ENCODE peak calls at places on chromosome 1, in six cellular contexts. S is body of pancreas, M is vagina, G is psoas muscle, K is Karpas-422, O is right lobe of liver. U is an unnamed sample.

GRCh38 chr1:183058835-183059234 is 35.6 kb downstream of the LAMC1 start:
- DNase-seq in M (no peak), G (no peak), O (no peak), K (no peak), S (no peak), U (no peak)

GRCh38 chr1:183218981-183219621 is 33.0 kb downstream of the LAMC2 start:
- DNase-seq in K (peak; percentile 58), M (no peak), G (no peak), O (no peak), S (no peak), U (peak; percentile 76)

GRCh38 chr1:97145321-97145956 is 423.9 kb downstream of the PTBP2 start:
- DNase-seq in S (no peak), G (no peak), K (no peak), O (no peak), M (no peak), U (no peak)

GRCh38 chr1:34328281-34328680 is 151.6 kb downstream of the C1orf94 start:
- DNase-seq in O (no peak), M (no peak), K (no peak), G (no peak), S (no peak), U (no peak)

GRCh38 chr1:236147068-236147467 is 4.7 kb downstream of the GPR137B start:
- DNase-seq in G (no peak), S (no peak), O (no peak), K (no peak), M (no peak), U (no peak)

GRCh38 chr1:11833900-11834299 is 13.7 kb downstream of the NPPA start:
- DNase-seq in M (no peak), O (no peak), S (no peak), G (no peak), K (no peak), U (no peak)

GRCh38 chr1:111406325-111406768 is 21.2 kb downstream of the OVGP1 start:
- DNase-seq in M (peak; percentile 52), O (peak; percentile 65), G (no peak), K (peak; percentile 63), S (peak; percentile 65), U (no peak)

GRCh38 chr1:246176126-246177024 is 330.7 kb downstream of the SMYD3 start:
- DNase-seq in O (no peak), S (no peak), K (no peak), M (no peak), G (no peak), U (no peak)

GRCh38 chr1:57447551-57447950 is 23.7 kb upstream of the DAB1 start:
- DNase-seq in O (no peak), S (no peak), K (no peak), G (no peak), M (no peak), U (no peak)

GRCh38 chr1:29893036-29893723 is 656.9 kb downstream of the PTPRU start:
- DNase-seq in K (peak; percentile 54), G (no peak), O (no peak), S (no peak), M (no peak), U (no peak)

GRCh38 chr1:118339431-118340146 is 154.6 kb upstream of the SPAG17 start:
- DNase-seq in O (no peak), G (no peak), K (no peak), M (no peak), S (no peak), U (no peak)

GRCh38 chr1:94707321-94708298 is 112.5 kb upstream of the SLC44A3 start:
- DNase-seq in O (no peak), G (peak; percentile 64), K (no peak), M (no peak), S (no peak), U (no peak)

GRCh38 chr1:242784074-242784473 is 259.6 kb upstream of the PLD5 start:
- DNase-seq in M (no peak), K (no peak), G (no peak), O (no peak), S (no peak), U (no peak)

GRCh38 chr1:85836736-85837135 is 128.5 kb upstream of the ZNHIT6 start:
- DNase-seq in O (no peak), G (no peak), S (no peak), M (no peak), K (no peak), U (no peak)

GRCh38 chr1:243924588-243925349 is 74.7 kb upstream of the AKT3 start:
- DNase-seq in M (no peak), G (no peak), O (no peak), K (no peak), S (no peak), U (no peak)

GRCh38 chr1:178539291-178539690 is 26.4 kb downstream of the TEX35 start:
- DNase-seq in K (no peak), M (no peak), S (no peak), G (no peak), O (no peak), U (no peak)

GRCh38 chr1:47818682-47819502 is 178.3 kb downstream of the TRABD2B start:
- DNase-seq in K (no peak), G (peak; percentile 15), S (no peak), O (no peak), M (no peak), U (no peak)

GRCh38 chr1:169124459-169124858 is 18.0 kb downstream of the ATP1B1 start:
- DNase-seq in O (no peak), S (peak; percentile 43), K (no peak), M (no peak), G (no peak), U (no peak)

GRCh38 chr1:22329171-22329540 is 122.5 kb upstream of the ZBTB40 start:
- DNase-seq in G (no peak), O (no peak), S (no peak), K (no peak), M (no peak), U (no peak)

GRCh38 chr1:212108981-212109380 is 73.4 kb downstream of the DTL start:
- DNase-seq in K (no peak), G (no peak), S (no peak), O (no peak), M (no peak), U (no peak)

GRCh38 chr1:40876891-40877290 is 14.7 kb upstream of the CITED4 start:
- DNase-seq in M (no peak), G (no peak), K (no peak), S (no peak), O (no peak), U (no peak)

GRCh38 chr1:40878906-40879305 is 16.7 kb upstream of the CITED4 start:
- DNase-seq in M (no peak), O (no peak), S (no peak), K (no peak), G (no peak), U (no peak)

GRCh38 chr1:40877681-40878080 is 15.5 kb upstream of the CITED4 start:
- DNase-seq in S (peak; percentile 45), M (no peak), G (peak; percentile 77), K (no peak), O (no peak), U (no peak)

GRCh38 chr1:40880813-40881549 is 18.8 kb upstream of the CITED4 start:
- DNase-seq in K (no peak), G (no peak), S (no peak), O (peak; percentile 69), M (no peak), U (no peak)

DNA sequence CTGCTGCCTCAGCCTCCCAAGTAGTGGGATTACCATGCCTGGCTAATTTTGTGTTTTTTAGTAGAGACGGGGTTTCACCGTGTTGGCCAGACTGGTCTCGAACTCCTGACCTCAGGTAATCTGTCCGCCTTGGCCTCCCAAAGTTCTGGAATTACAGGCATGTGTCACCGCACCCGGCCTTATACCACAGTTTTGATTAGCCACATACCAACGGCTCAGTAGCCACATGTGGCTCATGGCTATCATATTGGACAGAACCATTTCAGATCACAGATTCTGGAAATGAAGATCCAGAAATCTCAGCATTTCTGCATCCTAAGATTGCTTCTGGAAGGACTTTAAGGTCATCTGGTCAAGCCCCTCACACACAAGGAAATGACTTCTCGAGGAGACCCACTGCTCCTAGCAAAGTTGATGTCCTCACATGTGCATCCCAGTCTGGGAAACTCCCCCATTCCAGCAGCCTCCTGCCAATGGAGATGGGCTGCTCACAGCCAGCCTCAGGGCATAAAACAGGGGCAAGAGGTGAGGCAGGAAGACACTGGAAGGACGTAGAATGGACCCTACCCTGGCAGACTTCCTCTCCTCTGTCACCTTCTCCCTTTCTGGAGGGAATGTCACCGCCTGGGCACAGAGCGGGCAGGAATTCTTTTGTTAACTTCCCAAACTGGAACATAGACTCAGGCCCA is 17.5 kb upstream of the CITED4 start:
- DNase-seq in G (no peak), O (no peak), M (no peak), K (no peak), S (no peak), U (no peak)
- H3K4me1 ChIP-seq in G (no peaks in the 10 kb centered on the region), O (peaks cover 7% of the 10 kb centered on the region), M (peaks cover 20% of the 10 kb centered on the region), K (no peaks in the 10 kb centered on the region), S (peaks cover 16% of the 10 kb centered on the region), U (peaks cover 9% of the 10 kb centered on the region)

DNA sequence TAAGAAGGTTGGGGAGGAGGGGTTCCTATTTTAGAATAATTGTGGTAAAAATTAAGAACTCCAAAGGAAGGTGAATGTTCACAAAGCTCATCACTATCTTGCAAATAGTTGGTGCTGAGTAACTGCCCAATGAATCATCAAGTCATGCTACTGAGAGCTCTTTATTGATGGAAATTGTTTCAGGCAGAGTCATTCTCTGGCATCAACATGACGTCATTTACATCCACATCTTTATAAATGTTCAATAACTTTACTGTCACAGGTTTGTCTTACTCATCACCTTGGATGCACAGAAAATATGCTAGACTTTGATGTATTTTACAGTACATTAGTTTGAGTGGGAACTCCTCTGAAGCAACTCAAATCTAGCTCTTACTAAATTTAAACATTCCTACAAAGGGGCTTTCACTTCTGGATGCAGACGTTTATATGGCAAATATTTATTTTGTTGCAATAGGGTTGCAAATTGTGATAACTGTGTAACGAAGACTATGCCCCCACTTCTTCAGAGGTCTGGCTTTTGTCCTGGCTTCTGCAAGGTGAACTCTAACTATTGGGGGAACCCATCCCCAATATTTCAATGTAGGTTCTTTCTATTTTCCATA is 273.7 kb upstream of the AJAP1 start:
- DNase-seq in G (no peak), S (no peak), O (no peak), K (no peak), M (no peak), U (no peak)
- H3K9me3 ChIP-seq in G (no peaks in the 10 kb centered on the region), S (peaks cover 19% of the 10 kb centered on the region), O (no peaks in the 10 kb centered on the region), K (no peaks in the 10 kb centered on the region), M (no peaks in the 10 kb centered on the region), U (no peaks in the 10 kb centered on the region)

GRCh38 chr1:26069941-26070807 is 2.7 kb upstream of the TRIM63 start:
- DNase-seq in K (no peak), O (no peak), M (no peak), G (no peak), S (no peak), U (no peak)
- H3K27me3 ChIP-seq in K (no peaks in the 10 kb centered on the region), O (no peaks in the 10 kb centered on the region), M (no peaks in the 10 kb centered on the region), G (no peaks in the 10 kb centered on the region), S (no peaks in the 10 kb centered on the region), U (no peaks in the 10 kb centered on the region)

GRCh38 chr1:19926296-19927129 is 3.1 kb upstream of the PLA2G2E start:
- DNase-seq in S (no peak), K (no peak), G (no peak), M (no peak), O (no peak), U (no peak)
- H3K4me1 ChIP-seq in S (no peaks in the 10 kb centered on the region), K (no peaks in the 10 kb centered on the region), G (no peaks in the 10 kb centered on the region), M (no peaks in the 10 kb centered on the region), O (no peaks in the 10 kb centered on the region), U (no peaks in the 10 kb centered on the region)

GRCh38 chr1:227661495-227661894 is 73.6 kb downstream of the JMJD4 start:
- DNase-seq in G (no peak), K (no peak), O (no peak), M (no peak), S (no peak), U (no peak)
- H3K9me3 ChIP-seq in G (peaks cover 98% of the 10 kb centered on the region), K (peaks cover 82% of the 10 kb centered on the region), O (peaks cover 49% of the 10 kb centered on the region), M (peaks cover 85% of the 10 kb centered on the region), S (peaks cover 80% of the 10 kb centered on the region), U (peaks cover 74% of the 10 kb centered on the region)

U was measured in CD8-positive, alpha-beta T cell.